ENCODE peak calls at places on chromosomes 3 and 15, in six cellular contexts. F is ureter; U is NCI-H1105; M is activated CD4-positive, alpha-beta T cell treated with anti-CD3 and anti-CD28 coated beads, Interleukin-2, amount 50 U/mL, for 24 hours; S is HT-29; X is stimulated activated CD4-positive, alpha-beta T cell treated with anti-CD3 and anti-CD28 coated beads, Interleukin-1b, Interleukin-23, amount 100 ng/mL, for 24 hours. E is an unnamed sample.

GRCh38 chr3:130709671-130710070 is 37.0 kb downstream of the PIK3R4 start:
- DNase-seq in F (no peak), U (no peak), M (no peak), S (no peak), X (no peak), E (no peak)

GRCh38 chr15:50825946-50826345 is 60.4 kb upstream of the SPPL2A start:
- DNase-seq in F (no peak), U (no peak), M (no peak), S (no peak), X (no peak), E (no peak)

GRCh38 chr3:37885831-37886230 is 24.2 kb downstream of the CTDSPL start:
- DNase-seq in F (no peak), U (no peak), M (no peak), S (no peak), X (no peak), E (no peak)

GRCh38 chr3:4125576-4125975 is 177.6 kb upstream of the SETMAR start:
- DNase-seq in F (no peak), U (no peak), M (no peak), S (no peak), X (no peak), E (no peak)

GRCh38 chr3:37559461-37559860 is 302.2 kb upstream of the CTDSPL start:
- DNase-seq in F (no peak), U (no peak), M (no peak), S (no peak), X (no peak), E (no peak)

GRCh38 chr3:188194327-188194726 is 40.4 kb downstream of the LPP start:
- DNase-seq in F (no peak), U (no peak), M (no peak), S (no peak), X (no peak), E (no peak)

GRCh38 chr15:60362318-60363023 is 35.3 kb downstream of the ANXA2 start:
- DNase-seq in F (no peak), U (no peak), M (peak), S (no peak), X (peak), E (peak)

GRCh38 chr3:58332575-58333179 is at the start of gene PXK:
- DNase-seq in F (peak), U (no peak), M (peak), S (peak), X (peak), E (peak)

GRCh38 chr15:25478313-25478712 is 39.5 kb upstream of the UBE3A start:
- DNase-seq in F (no peak), U (no peak), M (no peak), S (no peak), X (no peak), E (no peak)

GRCh38 chr3:138381413-138381901 is 33.1 kb downstream of the MRAS start:
- DNase-seq in F (no peak), U (no peak), M (no peak), S (no peak), X (no peak), E (no peak)

GRCh38 chr3:15528881-15529537 is 7.5 kb upstream of the COLQ start:
- DNase-seq in F (no peak), U (no peak), M (no peak), S (no peak), X (no peak), E (no peak)

GRCh38 chr15:57683481-57683880 is 23.0 kb upstream of the POLR2M start:
- DNase-seq in F (no peak), U (no peak), M (no peak), S (no peak), X (no peak), E (no peak)

GRCh38 chr15:90872481-90873184 is 4.2 kb downstream of the FURIN start:
- DNase-seq in F (no peak), U (no peak), M (peak), S (peak), X (peak), E (no peak)

GRCh38 chr15:94987085-94987484 is 755.7 kb downstream of the MCTP2 start:
- DNase-seq in F (no peak), U (no peak), M (no peak), S (no peak), X (no peak), E (no peak)

GRCh38 chr3:89186446-89186845 is 79.0 kb downstream of the EPHA3 start:
- DNase-seq in F (no peak), U (peak), M (no peak), S (no peak), X (no peak), E (no peak)

GRCh38 chr15:79071901-79072300 is 18.7 kb downstream of the RASGRF1 start:
- DNase-seq in F (peak), U (no peak), M (no peak), S (no peak), X (no peak), E (no peak)

GRCh38 chr3:46114324-46114988 is 87.2 kb upstream of the XCR1 start:
- DNase-seq in F (no peak), U (no peak), M (no peak), S (no peak), X (no peak), E (no peak)

GRCh38 chr15:70156781-70157261 is 59.1 kb upstream of the TLE3 start:
- DNase-seq in F (no peak), U (no peak), M (no peak), S (no peak), X (no peak), E (no peak)

GRCh38 chr15:90101969-90102890 is at the start of gene IDH2:
- DNase-seq in F (peak), U (peak), M (peak), S (peak), X (peak), E (peak)

GRCh38 chr15:56916825-56917477 is 1.5 kb upstream of the TCF12 start:
- DNase-seq in F (no peak), U (no peak), M (no peak), S (no peak), X (no peak), E (no peak)

GRCh38 chr3:114213669-114214541 is 23.5 kb downstream of the ZNF80 start:
- DNase-seq in F (peak), U (no peak), M (peak), S (no peak), X (peak), E (peak)

GRCh38 chr15:71921191-71921590 is 110.8 kb downstream of the NR2E3 start:
- DNase-seq in F (no peak), U (no peak), M (no peak), S (no peak), X (no peak), E (no peak)

GRCh38 chr15:83206971-83207621 is 527 bp downstream of the HDGFL3 start:
- DNase-seq in F (peak), U (no peak), M (no peak), S (no peak), X (no peak), E (no peak)

GRCh38 chr15:74525946-74526345 is 15.1 kb upstream of the ARID3B start:
- DNase-seq in F (no peak), U (no peak), M (no peak), S (no peak), X (no peak), E (no peak)

GRCh38 chr3:129412542-129413198 is 15.8 kb downstream of the EFCAB12 start:
- DNase-seq in F (no peak), U (no peak), M (no peak), S (no peak), X (no peak), E (no peak)

GRCh38 chr3:64595253-64595694 is 92.5 kb downstream of the ADAMTS9 start:
- DNase-seq in F (peak), U (no peak), M (no peak), S (no peak), X (no peak), E (no peak)

GRCh38 chr3:37741644-37742043 is 120.0 kb upstream of the CTDSPL start:
- DNase-seq in F (peak), U (no peak), M (no peak), S (peak), X (no peak), E (no peak)

GRCh38 chr3:55252921-55253320 is 234.2 kb downstream of the WNT5A start:
- DNase-seq in F (no peak), U (no peak), M (no peak), S (no peak), X (no peak), E (no peak)

GRCh38 chr15:25931846-25932245 is 68.7 kb upstream of the ATP10A start:
- DNase-seq in F (no peak), U (no peak), M (no peak), S (no peak), X (no peak), E (no peak)

GRCh38 chr3:174122411-174122810 is 724.9 kb downstream of the NLGN1 start:
- DNase-seq in F (no peak), U (no peak), M (no peak), S (no peak), X (no peak), E (no peak)

GRCh38 chr3:10998542-10998941 is 6.0 kb downstream of the SLC6A1 start:
- DNase-seq in F (no peak), U (no peak), M (no peak), S (no peak), X (no peak), E (no peak)

GRCh38 chr3:24303057-24303754 is 191.4 kb downstream of the THRB start:
- DNase-seq in F (no peak), U (no peak), M (no peak), S (no peak), X (no peak), E (no peak)

E was measured in activated T-helper 2 cell treated with anti-CD3 and anti-CD28 coated beads, Interferon-gamma antibody, Interleukin-2, Interleukin-4, amounts not matched to agents 10 μg/mL and 5 μg/mL and 100 μg/mL, durations not matched to agents 14 hours and 24 hours and 36 hours.